ENCODE peak calls at places on chromosomes 13 and 19, in ten cellular contexts. P, H, Z, K, R, V, B, W, Y and Q are unnamed samples.

GRCh38 chr13:24135674-24136300 is 24.7 kb upstream of the SPATA13 start:
- DNase-seq in Y (no peak), B (no peak), H (peak; percentile 22), W (no peak), R (no peak), K (no peak), P (no peak), V (no peak), Z (no peak), Q (peak; percentile 8)

GRCh38 chr19:3350014-3350663 is 16.2 kb upstream of the NFIC start:
- DNase-seq in R (no peak), W (no peak), H (no peak), V (no peak), K (no peak), B (no peak), P (no peak), Y (peak; percentile 32), Z (no peak), Q (no peak)

GRCh38 chr19:47190167-47190727 is 40.8 kb downstream of the BBC3 start:
- DNase-seq in Z (no peak), B (no peak), R (peak; percentile 43), H (peak; percentile 36), W (peak; percentile 71), V (peak; percentile 58), Y (peak; percentile 85), P (peak; percentile 31), K (peak; percentile 41), Q (peak; percentile 38)

GRCh38 chr13:80047406-80047805 is 293.5 kb downstream of the SPRY2 start:
- DNase-seq in H (no peak), R (no peak), V (no peak), Z (no peak), Y (no peak), P (no peak), B (no peak), W (no peak), K (no peak), Q (no peak)

GRCh38 chr13:50512602-50513527 is 330.6 kb downstream of the DLEU7 start:
- DNase-seq in H (no peak), K (no peak), B (peak; percentile 83), P (peak; percentile 23), Y (peak; percentile 79), V (peak; percentile 15), Z (peak; percentile 33), W (no peak), R (peak; percentile 71), Q (no peak)

GRCh38 chr13:66624302-66624701 is 605.8 kb downstream of the PCDH9 start:
- DNase-seq in Y (no peak), K (no peak), V (no peak), Z (no peak), R (no peak), B (no peak), P (no peak), H (no peak), W (no peak), Q (no peak)

GRCh38 chr13:111626371-111627305 is 306.2 kb downstream of the TEX29 start:
- DNase-seq in V (no peak), K (no peak), R (peak; percentile 16), W (no peak), Z (no peak), P (no peak), H (no peak), B (no peak), Y (no peak), Q (no peak)

GRCh38 chr13:114339779-114340534 is 25.7 kb downstream of the CHAMP1 start:
- DNase-seq in Y (no peak), Z (no peak), K (peak; percentile 19), B (no peak), P (no peak), W (no peak), V (peak; percentile 22), R (peak; percentile 24), H (peak; percentile 28), Q (peak; percentile 17)

GRCh38 chr19:55113570-55114039 is 3.8 kb downstream of the PPP1R12C start:
- DNase-seq in P (peak; percentile 34), K (no peak), W (peak; percentile 76), V (no peak), Z (peak; percentile 87), H (peak; percentile 85), Y (peak; percentile 96), R (peak; percentile 30), B (peak; percentile 90), Q (peak; percentile 94)

GRCh38 chr19:41928221-41928683 is at the start of gene ERFL:
- DNase-seq in B (no peak), R (no peak), Y (no peak), H (no peak), V (no peak), Z (no peak), P (no peak), W (no peak), K (no peak), Q (no peak)

GRCh38 chr13:102693250-102693649 is 1.6 kb downstream of the METTL21C start:
- DNase-seq in W (no peak), Z (no peak), K (no peak), B (no peak), V (no peak), Y (no peak), P (no peak), R (no peak), H (no peak), Q (no peak)

GRCh38 chr19:10764340-10764894 is 46.5 kb downstream of the DNM2 start:
- DNase-seq in Z (no peak), R (no peak), Y (peak; percentile 91), W (no peak), K (no peak), P (no peak), H (no peak), B (no peak), V (no peak), Q (no peak)